ENCODE peak calls at places on chromosome 18, in seven cellular contexts. P, W, Z, N, C, A and X are unnamed samples.

GRCh38 chr18:37322497-37323035 is 243.0 kb downstream of the CELF4 start:
- DNase-seq in A (peak), N (no peak), Z (no peak), C (no peak), P (peak), W (peak), X (no peak)

GRCh38 chr18:68215931-68216330 is 499.0 kb downstream of the TMX3 start:
- DNase-seq in W (no peak), A (no peak), P (no peak), N (no peak), C (no peak), Z (peak), X (no peak)

GRCh38 chr18:35580748-35581534 is 599 bp upstream of the GALNT1 start:
- DNase-seq in C (no peak), N (peak), A (peak), P (peak), Z (no peak), W (no peak), X (no peak)

GRCh38 chr18:75137346-75137877 is 71.5 kb downstream of the PTGR3 start:
- DNase-seq in N (peak), A (no peak), P (no peak), Z (no peak), W (no peak), C (no peak), X (peak)

GRCh38 chr18:41761329-41762028 is 193.6 kb upstream of the PIK3C3 start:
- DNase-seq in N (no peak), Z (no peak), P (no peak), C (no peak), W (no peak), A (no peak), X (no peak)

GRCh38 chr18:5475252-5475651 is 68.5 kb downstream of the EPB41L3 start:
- DNase-seq in Z (no peak), A (no peak), W (no peak), N (no peak), C (peak), P (no peak), X (no peak)

GRCh38 chr18:34936772-34937171 is 104.4 kb upstream of the MAPRE2 start:
- DNase-seq in Z (no peak), P (no peak), N (no peak), C (no peak), W (no peak), A (no peak), X (no peak)

GRCh38 chr18:70139138-70139537 is 66.3 kb downstream of the RTTN start:
- DNase-seq in A (no peak), P (no peak), W (no peak), C (no peak), N (no peak), Z (no peak), X (no peak)

GRCh38 chr18:57863706-57864105 is 60.6 kb upstream of the ATP8B1 start:
- DNase-seq in Z (no peak), A (no peak), C (no peak), W (no peak), P (no peak), N (no peak), X (peak)

GRCh38 chr18:13368080-13368813 is 149.7 kb downstream of the LDLRAD4 start:
- DNase-seq in W (no peak), A (no peak), Z (no peak), P (no peak), C (no peak), N (no peak), X (peak)

GRCh38 chr18:13641551-13642439 is 84.6 kb downstream of the FAM210A start:
- DNase-seq in W (no peak), Z (no peak), P (peak), C (no peak), A (no peak), N (no peak), X (no peak)

GRCh38 chr18:55161966-55162365 is 202.7 kb upstream of the CCDC68 start:
- DNase-seq in W (no peak), C (no peak), Z (no peak), N (no peak), A (no peak), P (no peak), X (no peak)

GRCh38 chr18:5709476-5710095 is 165.8 kb upstream of the EPB41L3 start:
- DNase-seq in Z (no peak), W (no peak), P (no peak), C (no peak), A (no peak), N (no peak), X (no peak)

GRCh38 chr18:3451166-3451988 is 1.4 kb downstream of the TGIF1 start:
- DNase-seq in A (peak), C (peak), N (peak), W (no peak), P (peak), Z (no peak), X (peak)

GRCh38 chr18:54859667-54860421 is 31.6 kb downstream of the RAB27B start:
- DNase-seq in C (no peak), P (peak), A (no peak), N (no peak), W (no peak), Z (no peak), X (no peak)

GRCh38 chr18:57743008-57743407 is 60.1 kb downstream of the ATP8B1 start:
- DNase-seq in C (no peak), N (no peak), Z (no peak), W (no peak), P (no peak), A (no peak), X (no peak)

GRCh38 chr18:46073474-46074331 is 1.6 kb upstream of the PSTPIP2 start:
- DNase-seq in C (no peak), Z (peak), W (peak), N (peak), P (peak), A (peak), X (peak)

GRCh38 chr18:42298744-42299685 is 344.0 kb downstream of the PIK3C3 start:
- DNase-seq in P (peak), C (peak), A (peak), Z (peak), N (peak), W (peak), X (no peak)

GRCh38 chr18:286515-287310 is 18.9 kb upstream of the THOC1 start:
- DNase-seq in C (no peak), Z (no peak), N (no peak), A (no peak), W (no peak), P (peak), X (no peak)

GRCh38 chr18:67410671-67411070 is 105.8 kb downstream of the DSEL start:
- DNase-seq in P (no peak), A (no peak), Z (no peak), C (no peak), W (no peak), N (no peak), X (no peak)

GRCh38 chr18:38576349-38576748 is 1010.8 kb upstream of the CELF4 start:
- DNase-seq in W (no peak), P (no peak), C (no peak), N (no peak), A (no peak), Z (no peak), X (no peak)

GRCh38 chr18:36420826-36421225 is 123.3 kb downstream of the FHOD3 start:
- DNase-seq in Z (no peak), W (no peak), A (no peak), C (no peak), N (no peak), P (no peak), X (no peak)

GRCh38 chr18:64966667-64967066 is 784.1 kb upstream of the CDH7 start:
- DNase-seq in Z (no peak), W (no peak), P (peak), C (no peak), A (no peak), N (no peak), X (no peak)

GRCh38 chr18:58411323-58411722 is 217.6 kb downstream of the ALPK2 start:
- DNase-seq in N (no peak), Z (no peak), C (no peak), P (no peak), A (no peak), W (no peak), X (no peak)

GRCh38 chr18:51361130-51361860 is 163.8 kb upstream of the MEX3C start:
- DNase-seq in Z (no peak), N (no peak), W (no peak), P (no peak), A (no peak), C (peak), X (no peak)

GRCh38 chr18:59884331-59884730 is 15.5 kb upstream of the PMAIP1 start:
- DNase-seq in N (no peak), A (no peak), C (no peak), P (no peak), Z (no peak), W (no peak), X (no peak)

GRCh38 chr18:59878644-59879043 is 21.2 kb upstream of the PMAIP1 start:
- DNase-seq in Z (no peak), N (no peak), A (no peak), C (no peak), W (no peak), P (no peak), X (no peak)

GRCh38 chr18:59877366-59877765 is 22.4 kb upstream of the PMAIP1 start:
- DNase-seq in P (no peak), N (no peak), W (no peak), C (peak), Z (no peak), A (no peak), X (no peak)

GRCh38 chr18:59885579-59886163 is 14.1 kb upstream of the PMAIP1 start:
- DNase-seq in C (no peak), W (no peak), A (no peak), N (no peak), Z (no peak), P (no peak), X (no peak)

GRCh38 chr18:59881728-59882685 is 17.8 kb upstream of the PMAIP1 start:
- DNase-seq in P (no peak), N (no peak), Z (no peak), W (no peak), A (no peak), C (no peak), X (no peak)
- TF ChIP-seq POLR2AphosphoS5 in P (no peak), N (no peak), Z (no peak), W (no peak), A (no peak), C (no peak), X (no peak)

DNA sequence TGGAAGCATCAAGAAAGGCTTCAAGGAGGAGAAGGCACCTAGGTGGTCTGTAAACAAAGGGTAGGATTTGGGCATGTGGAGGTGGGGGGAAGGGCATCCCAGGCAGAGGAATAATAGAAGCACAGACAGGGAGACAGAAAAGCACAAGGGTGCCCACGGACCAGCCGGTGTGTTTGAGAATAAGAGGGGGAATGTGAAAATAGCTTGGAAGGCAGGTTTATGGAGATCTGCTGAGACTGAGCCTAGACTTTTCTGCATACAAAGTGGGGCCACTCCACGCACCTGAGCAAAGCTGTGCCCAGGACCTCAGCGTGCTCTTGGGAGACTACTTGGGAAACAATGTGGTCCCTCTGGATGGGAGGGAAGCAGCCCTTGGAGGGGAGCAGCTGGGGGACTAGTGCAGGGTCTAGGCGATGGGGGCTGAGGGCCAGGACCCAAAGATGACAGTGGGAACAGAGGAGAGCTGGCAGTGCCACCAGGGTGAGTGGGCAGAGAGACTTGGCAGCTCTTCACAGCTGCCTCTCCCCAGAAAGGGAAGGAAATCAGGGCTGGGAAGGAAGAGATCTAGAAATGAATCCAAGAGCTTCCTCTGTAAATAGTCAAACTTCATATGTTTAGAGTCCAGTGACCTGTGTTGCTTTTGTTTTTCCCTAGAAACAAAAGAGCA is 110.6 kb upstream of the SMAD7 start:
- DNase-seq in Z (no peak), C (no peak), N (no peak), W (no peak), P (no peak), A (no peak), X (no peak)
- H3K4me3 ChIP-seq in Z (no peak), C (no peak), N (no peak), W (no peak), P (no peak), A (no peak), X (no peak)

GRCh38 chr18:62784966-62785413 is 69.6 kb downstream of the PHLPP1 start:
- DNase-seq in P (no peak), A (no peak), N (no peak), C (no peak), Z (no peak), W (no peak), X (no peak)
- TF ChIP-seq POLR2AphosphoS5 in P (no peak), A (no peak), N (no peak), C (no peak), Z (no peak), W (no peak), X (no peak)

DNA sequence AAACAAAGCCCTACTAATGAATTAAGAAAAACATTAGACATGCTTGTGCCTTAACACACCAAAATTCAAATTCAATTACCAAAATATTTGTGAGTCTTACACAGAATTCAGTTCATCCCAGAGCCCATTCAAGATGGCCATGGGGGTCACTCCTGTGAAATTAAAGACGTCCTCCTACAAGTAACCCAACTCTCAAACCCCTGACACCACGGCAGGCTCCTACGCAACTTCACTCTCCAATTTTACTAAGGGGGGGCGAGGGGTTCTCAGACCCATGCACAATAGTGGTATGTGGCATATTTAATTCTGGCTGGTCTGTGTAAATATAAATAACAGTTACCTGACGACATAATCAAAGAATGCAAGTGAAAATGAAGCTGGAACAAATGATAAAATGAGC is 5.0 kb downstream of the ZNF516 start:
- DNase-seq in A (no peak), N (no peak), Z (no peak), C (no peak), P (no peak), W (no peak), X (peak)
- H3K4me3 ChIP-seq in A (peak), N (no peak), Z (peak), C (peak), P (peak), W (no peak), X (peak)